ENCODE peak calls at places on chromosomes 2 and 18, in eight cellular contexts. M is HCT116, D is SK-N-SH, X is PC-3, S is GM23248, G is GM23338, Z is hepatocyte, B is MM.1S. E is an unnamed sample.

GRCh38 chr2:39730276-39730675 is 48.8 kb downstream of the THUMPD2 start:
- DNase-seq in M (no peak), B (no peak), S (no peak), Z (no peak), G (no peak), D (no peak), X (no peak), E (no peak)

GRCh38 chr18:62105373-62105772 is 81.5 kb downstream of the PIGN start:
- DNase-seq in M (no peak), G (no peak), D (no peak), Z (no peak), X (no peak), B (no peak), S (no peak), E (no peak)

GRCh38 chr2:9269295-9269694 is 62.7 kb downstream of the ASAP2 start:
- DNase-seq in S (no peak), X (no peak), Z (no peak), D (no peak), M (no peak), G (no peak), B (no peak), E (no peak)

GRCh38 chr2:47313141-47313691 is 89.7 kb upstream of the MSH2 start:
- DNase-seq in Z (peak; percentile 87), B (no peak), D (no peak), S (no peak), M (peak; percentile 50), X (peak; percentile 76), G (peak; percentile 48), E (no peak)

GRCh38 chr2:189018636-189019035 is 44.5 kb downstream of the COL3A1 start:
- DNase-seq in M (no peak), D (no peak), X (no peak), G (no peak), B (no peak), Z (no peak), S (peak; percentile 65), E (no peak)

GRCh38 chr2:182522930-182523541 is 96.2 kb upstream of the PDE1A start:
- DNase-seq in D (no peak), X (no peak), Z (no peak), S (peak; percentile 13), G (no peak), B (no peak), M (no peak), E (no peak)

GRCh38 chr2:39593439-39594393 is 72.0 kb upstream of the TMEM178A start:
- DNase-seq in G (peak; percentile 87), M (peak; percentile 12), Z (peak; percentile 54), S (peak; percentile 86), B (no peak), X (peak; percentile 79), D (no peak), E (peak; percentile 68)

GRCh38 chr2:46318579-46319460 is 21.6 kb downstream of the EPAS1 start:
- DNase-seq in S (no peak), G (no peak), Z (no peak), B (no peak), D (no peak), X (peak; percentile 65), M (no peak), E (no peak)

GRCh38 chr2:241158546-241158900 is 8.3 kb downstream of the PPP1R7 start:
- DNase-seq in S (no peak), G (no peak), B (no peak), Z (no peak), D (no peak), X (no peak), M (no peak), E (no peak)

GRCh38 chr2:232502901-232503791 is 15.5 kb upstream of the ECEL1 start:
- DNase-seq in S (peak; percentile 56), D (peak; percentile 90), G (peak; percentile 65), X (no peak), B (no peak), Z (peak; percentile 79), M (no peak), E (peak; percentile 84)

GRCh38 chr2:239326831-239327535 is 73.8 kb downstream of the HDAC4 start:
- DNase-seq in B (peak; percentile 94), S (no peak), G (no peak), M (no peak), D (no peak), Z (no peak), X (peak; percentile 50), E (no peak)

GRCh38 chr18:59669872-59670657 is 27.2 kb downstream of the CCBE1 start:
- DNase-seq in G (no peak), S (peak; percentile 50), X (no peak), Z (peak; percentile 21), B (no peak), D (no peak), M (no peak), E (no peak)

GRCh38 chr2:108917078-108917440 is 72.0 kb downstream of the EDAR start:
- DNase-seq in X (no peak), M (no peak), G (no peak), Z (no peak), S (peak; percentile 61), D (no peak), B (no peak), E (no peak)

GRCh38 chr2:240412211-240412830 is 23.1 kb upstream of the GPC1 start:
- DNase-seq in B (no peak), G (no peak), S (no peak), D (no peak), X (no peak), M (no peak), Z (no peak), E (peak; percentile 33)

GRCh38 chr18:54647176-54647575 is 56.1 kb downstream of the DYNAP start:
- DNase-seq in X (peak; percentile 69), M (peak; percentile 34), B (peak; percentile 37), G (peak; percentile 72), Z (peak; percentile 61), D (peak; percentile 21), S (peak; percentile 7), E (peak; percentile 53)

GRCh38 chr2:12719400-12720104 is 2.8 kb downstream of the TRIB2 start:
- DNase-seq in S (peak; percentile 87), X (peak; percentile 63), Z (no peak), D (no peak), B (no peak), G (no peak), M (no peak), E (peak; percentile 7)

GRCh38 chr2:12716250-12717190 is at the start of gene TRIB2:
- DNase-seq in Z (peak; percentile 94), B (peak; percentile 93), G (peak; percentile 84), D (peak; percentile 98), X (peak; percentile 82), M (peak; percentile 61), S (peak; percentile 90), E (peak; percentile 91)

GRCh38 chr2:12718662-12719399 is 2.1 kb downstream of the TRIB2 start:
- DNase-seq in S (peak; percentile 55), G (peak; percentile 75), Z (peak; percentile 17), D (peak; percentile 50), X (peak; percentile 33), B (no peak), M (no peak), E (peak; percentile 88)

GRCh38 chr2:12717191-12717987 is 653 bp downstream of the TRIB2 start:
- DNase-seq in G (peak; percentile 75), Z (peak; percentile 70), B (peak; percentile 54), M (no peak), X (peak; percentile 74), S (peak; percentile 84), D (peak; percentile 85), E (peak; percentile 88)

GRCh38 chr2:12717988-12718661 is 1.4 kb downstream of the TRIB2 start:
- DNase-seq in X (peak; percentile 60), D (peak; percentile 75), S (peak; percentile 65), B (peak; percentile 34), M (no peak), G (peak; percentile 46), Z (peak; percentile 38), E (peak; percentile 69)
- H3K4me1 ChIP-seq in X (peaks cover 46% of the 10 kb centered on the region), D (peaks cover 46% of the 10 kb centered on the region), S (peaks cover 44% of the 10 kb centered on the region), B (peaks cover 3% of the 10 kb centered on the region), M (peaks cover 18% of the 10 kb centered on the region), G (peaks cover 48% of the 10 kb centered on the region), Z (peaks cover 28% of the 10 kb centered on the region), E (peaks cover 29% of the 10 kb centered on the region)

GRCh38 chr2:127012215-127012614 is 94.7 kb downstream of the BIN1 start:
- DNase-seq in S (peak; percentile 35), M (no peak), X (no peak), G (no peak), D (no peak), Z (no peak), B (no peak), E (no peak)

GRCh38 chr2:127014224-127014623 is 92.7 kb downstream of the BIN1 start:
- DNase-seq in Z (no peak), D (no peak), X (peak; percentile 24), G (no peak), M (no peak), S (no peak), B (no peak), E (no peak)

GRCh38 chr2:127011136-127011740 is 95.7 kb downstream of the BIN1 start:
- DNase-seq in X (no peak), D (no peak), S (no peak), Z (no peak), G (no peak), B (no peak), M (no peak), E (no peak)

GRCh38 chr2:127011796-127012195 is 95.2 kb downstream of the BIN1 start:
- DNase-seq in D (no peak), G (no peak), Z (no peak), B (no peak), X (no peak), M (no peak), S (no peak), E (no peak)

DNA sequence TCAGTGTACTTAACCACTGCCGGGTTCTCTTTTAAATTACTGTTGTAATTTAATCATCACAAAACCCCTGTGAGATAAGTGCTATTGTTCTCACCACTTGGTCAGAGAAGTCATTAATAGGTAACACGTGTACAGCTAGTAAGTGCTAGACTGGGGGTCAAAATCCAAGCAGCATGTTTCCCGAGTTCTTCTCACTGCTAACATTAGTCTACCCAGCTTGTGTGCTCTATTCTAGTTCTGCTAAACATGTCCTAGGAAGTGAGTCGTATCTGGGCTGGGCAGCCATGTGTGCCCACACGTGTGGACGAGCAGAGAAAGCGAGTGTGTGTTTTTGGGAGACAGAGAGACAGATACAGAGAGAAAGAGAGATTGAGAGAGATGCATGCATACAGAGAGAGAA is 94.1 kb downstream of the BIN1 start:
- DNase-seq in B (no peak), S (peak; percentile 63), D (no peak), G (no peak), Z (no peak), M (no peak), X (no peak), E (no peak)
- TF ChIP-seq EZH2phosphoT487 in B (no peak), S (no peak), D (no peak), G (no peak), Z (no peak), M (no peak), X (no peak), E (no peak)

GRCh38 chr2:75353131-75353530 is 153.8 kb upstream of the TACR1 start:
- DNase-seq in M (no peak), X (no peak), Z (no peak), G (no peak), S (no peak), B (no peak), D (no peak), E (no peak)
- H3K4me1 ChIP-seq in M (no peaks in the 10 kb centered on the region), X (no peaks in the 10 kb centered on the region), Z (no peaks in the 10 kb centered on the region), G (no peaks in the 10 kb centered on the region), S (no peaks in the 10 kb centered on the region), B (no peaks in the 10 kb centered on the region), D (no peaks in the 10 kb centered on the region), E (peaks cover 15% of the 10 kb centered on the region)

DNA sequence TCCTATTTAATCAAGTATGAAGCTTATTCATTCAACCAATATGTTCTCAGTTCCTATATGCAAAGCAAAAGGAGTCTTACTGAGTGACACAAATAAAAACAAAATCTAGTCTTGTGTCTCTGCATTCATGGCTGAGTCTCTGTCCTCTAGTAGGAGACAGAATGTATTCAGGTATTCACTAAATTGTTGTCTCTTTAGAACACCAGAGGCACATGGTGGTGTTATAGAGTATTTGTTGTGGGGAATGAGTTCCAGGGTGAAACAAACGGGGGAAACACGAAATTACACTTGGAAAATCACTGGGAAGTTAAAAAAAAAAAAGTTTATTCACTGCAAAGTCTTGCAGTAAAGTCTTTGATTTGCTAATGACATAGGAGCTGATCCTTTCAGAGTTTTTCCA is 131.7 kb upstream of the FSHR start:
- DNase-seq in S (no peak), X (no peak), G (peak; percentile 46), D (no peak), M (no peak), B (no peak), Z (no peak), E (no peak)
- TF ChIP-seq EZH2phosphoT487 in S (no peak), X (no peak), G (no peak), D (no peak), M (no peak), B (no peak), Z (no peak), E (no peak)

E was measured in neural progenitor cell.